ENCODE peak calls at places on chromosomes 16 and 17, in ten cellular contexts. P, E, B, R, S, Q, H, Z, Y and K are unnamed samples.
A peak's percentile ranks its signal among the peaks of the same experiment; 100 is the strongest.

GRCh38 chr17:41629826-41630670 is 5.7 kb upstream of the KRT17 start:
- DNase-seq in H (no peak), Y (no peak), R (no peak), S (no peak), Q (no peak), P (no peak), Z (no peak), E (no peak), B (no peak), K (no peak)

GRCh38 chr17:75834279-75834920 is 9.8 kb downstream of the UNC13D start:
- DNase-seq in Q (no peak), S (no peak), Z (no peak), B (no peak), E (no peak), H (no peak), R (no peak), Y (no peak), P (no peak), K (no peak)

GRCh38 chr16:379183-379960 is 2.4 kb downstream of the PGAP6 start:
- DNase-seq in R (no peak), Y (no peak), B (no peak), E (no peak), S (no peak), H (no peak), P (no peak), Q (no peak), Z (no peak), K (no peak)

GRCh38 chr16:54286067-54286329 is 589 bp downstream of the IRX3 start:
- DNase-seq in R (no peak), Q (no peak), S (no peak), E (no peak), H (no peak), B (no peak), Y (no peak), Z (no peak), P (no peak), K (no peak)

GRCh38 chr16:71746442-71747046 is 22.0 kb upstream of the PHLPP2 start:
- DNase-seq in P (peak; percentile 22), Q (peak; percentile 59), R (no peak), B (peak; percentile 29), Y (peak; percentile 63), S (no peak), H (peak; percentile 46), E (no peak), Z (peak; percentile 45), K (peak; percentile 29)

GRCh38 chr16:19771040-19771439 is 53.0 kb downstream of the IQCK start:
- DNase-seq in Z (no peak), Y (no peak), B (no peak), Q (no peak), E (no peak), S (no peak), R (no peak), H (no peak), P (no peak), K (no peak)

GRCh38 chr17:6548034-6548433 is 8.3 kb downstream of the PITPNM3 start:
- DNase-seq in Z (no peak), Y (no peak), Q (no peak), R (no peak), H (no peak), E (no peak), P (no peak), B (no peak), S (no peak), K (no peak)

GRCh38 chr17:81838753-81839255 is 4.0 kb upstream of the PPP1R27 start:
- DNase-seq in H (no peak), E (no peak), Q (no peak), B (no peak), P (no peak), R (no peak), Y (no peak), Z (no peak), S (no peak), K (no peak)

GRCh38 chr17:34579017-34579946 is at the start of gene TMEM132E:
- DNase-seq in Q (peak; percentile 19), S (peak; percentile 24), H (no peak), Y (peak; percentile 50), P (no peak), Z (peak; percentile 35), B (no peak), R (no peak), E (no peak), K (peak; percentile 4)

GRCh38 chr17:44552361-44552760 is 4.9 kb upstream of the FZD2 start:
- DNase-seq in S (no peak), R (no peak), B (no peak), Z (no peak), P (no peak), E (no peak), H (no peak), Y (peak; percentile 33), Q (no peak), K (no peak)

GRCh38 chr16:55273959-55274358 is 50.0 kb upstream of the IRX6 start:
- DNase-seq in Y (no peak), Q (no peak), S (no peak), P (no peak), E (no peak), Z (no peak), B (no peak), R (no peak), H (no peak), K (no peak)

GRCh38 chr16:63618896-63619295 is 1503.0 kb downstream of the CDH11 start:
- DNase-seq in R (no peak), Q (no peak), E (no peak), S (no peak), Z (no peak), B (no peak), P (no peak), H (no peak), Y (no peak), K (no peak)

GRCh38 chr16:56793504-56793903 is 63.6 kb downstream of the NUP93 start:
- DNase-seq in P (no peak), Z (no peak), H (no peak), R (no peak), Y (peak; percentile 69), Q (no peak), S (no peak), E (no peak), B (peak; percentile 32), K (peak; percentile 8)

GRCh38 chr16:80628254-80628653 is 87.5 kb downstream of the DYNLRB2 start:
- DNase-seq in S (no peak), Y (no peak), B (no peak), Z (no peak), R (no peak), E (no peak), Q (no peak), H (no peak), P (no peak), K (no peak)

GRCh38 chr16:67226804-67227566 is at the start of gene TMEM208:
- DNase-seq in B (peak; percentile 99), P (peak; percentile 97), Y (peak; percentile 100), E (peak; percentile 96), S (peak; percentile 99), H (peak; percentile 97), Z (peak; percentile 98), Q (peak; percentile 98), R (peak; percentile 92), K (peak; percentile 98)

GRCh38 chr16:84004442-84004841 is 36.4 kb downstream of the NECAB2 start:
- DNase-seq in Y (no peak), Q (no peak), E (no peak), S (no peak), H (no peak), P (no peak), R (no peak), Z (no peak), B (no peak), K (no peak)

GRCh38 chr17:59853168-59853918 is 39.4 kb downstream of the TUBD1 start:
- DNase-seq in Q (peak; percentile 42), S (peak; percentile 69), H (peak; percentile 92), B (peak; percentile 81), Z (peak; percentile 27), R (no peak), E (no peak), P (no peak), Y (peak; percentile 84), K (peak; percentile 98)

GRCh38 chr16:85555549-85556455 is 57.3 kb upstream of the GSE1 start:
- DNase-seq in P (no peak), R (no peak), Z (peak; percentile 76), B (peak; percentile 55), H (peak; percentile 11), S (peak; percentile 35), Y (peak; percentile 70), Q (peak; percentile 48), E (no peak), K (peak; percentile 7)

GRCh38 chr16:59540621-59541020 is 806.5 kb upstream of the GOT2 start:
- DNase-seq in Y (no peak), H (no peak), Z (no peak), S (no peak), E (no peak), P (no peak), B (peak; percentile 8), R (no peak), Q (no peak), K (no peak)

GRCh38 chr16:9840761-9841665 is 341.2 kb downstream of the GRIN2A start:
- DNase-seq in H (no peak), B (peak; percentile 6), Y (no peak), R (no peak), E (no peak), Z (no peak), S (no peak), P (peak; percentile 26), Q (no peak), K (no peak)

GRCh38 chr17:60745544-60745943 is 67.9 kb downstream of the BCAS3 start:
- DNase-seq in E (no peak), Y (no peak), Q (no peak), R (no peak), Z (no peak), P (no peak), B (no peak), H (no peak), S (no peak), K (no peak)

GRCh38 chr16:86383488-86384262 is 126.7 kb upstream of the FOXF1 start:
- DNase-seq in H (peak; percentile 2), P (no peak), Q (no peak), Y (peak; percentile 79), B (peak; percentile 96), E (no peak), S (no peak), R (no peak), Z (no peak), K (no peak)

GRCh38 chr17:16342979-16343378 is 10.3 kb downstream of the CENPV start:
- DNase-seq in Y (peak; percentile 41), Z (no peak), H (no peak), Q (no peak), P (no peak), R (no peak), B (peak; percentile 53), S (no peak), E (no peak), K (no peak)